ENCODE peak calls at places on chromosomes 12 and 14, in five cellular contexts. V is cardiac muscle cell, D is heart left ventricle, Q is ovary, T is astrocyte. U is an unnamed sample.

GRCh38 chr12:81585787-81586186 is 173.4 kb downstream of the PPFIA2 start:
- DNase-seq in V (no peak), D (no peak), Q (no peak), T (no peak), U (no peak)

GRCh38 chr12:101078144-101078543 is 131.9 kb downstream of the SLC5A8 start:
- DNase-seq in V (no peak), D (no peak), Q (no peak), T (no peak), U (no peak)

GRCh38 chr14:51453869-51454268 is 197.8 kb upstream of the FRMD6 start:
- DNase-seq in V (no peak), D (no peak), Q (no peak), T (no peak), U (no peak)

GRCh38 chr12:78402366-78403134 is 462.0 kb upstream of the SYT1 start:
- DNase-seq in V (no peak), D (no peak), Q (no peak), T (peak; percentile 12), U (no peak)

GRCh38 chr14:32559048-32559447 is 229.9 kb downstream of the AKAP6 start:
- DNase-seq in V (no peak), D (no peak), Q (no peak), T (peak; percentile 50), U (no peak)

GRCh38 chr14:88040141-88040540 is 35.2 kb downstream of the GPR65 start:
- DNase-seq in V (no peak), D (no peak), Q (no peak), T (no peak), U (no peak)

GRCh38 chr14:79596531-79596930 is 614.8 kb downstream of the DIO2 start:
- DNase-seq in V (no peak), D (no peak), Q (no peak), T (peak; percentile 94), U (no peak)

GRCh38 chr12:2673966-2674810 is 120.6 kb upstream of the FKBP4 start:
- DNase-seq in V (no peak), D (no peak), Q (no peak), T (no peak), U (no peak)

GRCh38 chr14:63426838-63427237 is 108.1 kb upstream of the GPHB5 start:
- DNase-seq in V (no peak), D (no peak), Q (no peak), T (peak; percentile 31), U (no peak)

GRCh38 chr12:14390885-14391530 is 25.5 kb downstream of the ATF7IP start:
- DNase-seq in V (no peak), D (no peak), Q (no peak), T (no peak), U (no peak)

GRCh38 chr12:120225852-120226640 is 25.1 kb upstream of the RPLP0 start:
- DNase-seq in V (no peak), D (no peak), Q (no peak), T (no peak), U (no peak)
- TF ChIP-seq CTCF in V (no peak), D (peak; percentile 14), Q (no peak), T (no peak), U (no peak)

GRCh38 chr14:56160058-56160457 is 41.8 kb downstream of the PELI2 start:
- DNase-seq in V (no peak), D (no peak), Q (no peak), T (no peak), U (no peak)
- H3K27ac ChIP-seq in V (no peak overlapping the region), D (no peak overlapping the region), Q (no peak overlapping the region), T (no peak overlapping the region), U (no peak overlapping the region)

GRCh38 chr12:54262403-54262925 is 17.5 kb downstream of the CBX5 start:
- DNase-seq in V (peak; percentile 11), D (no peak), Q (no peak), T (peak; percentile 66), U (no peak)

GRCh38 chr12:54259194-54260011 is 20.5 kb downstream of the CBX5 start:
- DNase-seq in V (peak; percentile 94), D (peak; percentile 85), Q (peak; percentile 79), T (peak; percentile 78), U (no peak)

GRCh38 chr12:54261817-54262402 is 18.0 kb downstream of the CBX5 start:
- DNase-seq in V (no peak), D (no peak), Q (no peak), T (no peak), U (no peak)

GRCh38 chr12:54257332-54257731 is 22.6 kb downstream of the CBX5 start:
- DNase-seq in V (no peak), D (no peak), Q (no peak), T (no peak), U (no peak)

DNA sequence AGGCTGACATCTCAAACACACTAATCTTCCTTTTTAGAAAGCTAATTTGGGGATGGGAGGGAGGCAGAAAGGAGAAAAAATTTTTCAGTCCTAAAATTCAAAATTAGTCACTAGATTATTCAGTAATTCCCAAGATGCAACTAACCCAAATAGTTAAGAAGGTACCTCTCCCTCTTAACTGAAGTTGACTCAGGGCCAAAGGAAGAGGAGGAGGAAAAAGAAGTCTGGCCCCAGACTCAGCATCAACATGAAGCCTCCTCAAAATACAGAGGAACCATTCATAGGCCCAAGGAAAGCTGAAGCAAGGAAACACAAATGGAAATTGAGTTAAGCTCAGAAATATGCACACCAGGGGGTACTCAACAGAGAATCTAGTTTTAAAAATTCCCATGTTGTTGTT is 21.6 kb downstream of the CBX5 start:
- DNase-seq in V (no peak), D (no peak), Q (no peak), T (peak; percentile 64), U (no peak)
- H3K36me3 ChIP-seq in V (peaks cover 16% of the 10 kb centered on the region), D (peaks cover 42% of the 10 kb centered on the region), Q (no peaks in the 10 kb centered on the region), T (peaks cover 17% of the 10 kb centered on the region), U (peaks cover 42% of the 10 kb centered on the region)

GRCh38 chr12:17809206-17809605 is 280.8 kb downstream of the RERGL start:
- DNase-seq in V (no peak), D (no peak), Q (no peak), T (no peak), U (no peak)
- TF ChIP-seq CTCF in V (no peak), D (no peak), Q (no peak), T (no peak), U (no peak)

GRCh38 chr12:88947486-88948043 is 367.3 kb upstream of the KITLG start:
- DNase-seq in V (no peak), D (no peak), Q (no peak), T (no peak), U (no peak)
- H3K27ac ChIP-seq in V (no peak overlapping the region), D (peak overlapping the region; percentile 56), Q (no peak overlapping the region), T (no peak overlapping the region), U (no peak overlapping the region)

DNA sequence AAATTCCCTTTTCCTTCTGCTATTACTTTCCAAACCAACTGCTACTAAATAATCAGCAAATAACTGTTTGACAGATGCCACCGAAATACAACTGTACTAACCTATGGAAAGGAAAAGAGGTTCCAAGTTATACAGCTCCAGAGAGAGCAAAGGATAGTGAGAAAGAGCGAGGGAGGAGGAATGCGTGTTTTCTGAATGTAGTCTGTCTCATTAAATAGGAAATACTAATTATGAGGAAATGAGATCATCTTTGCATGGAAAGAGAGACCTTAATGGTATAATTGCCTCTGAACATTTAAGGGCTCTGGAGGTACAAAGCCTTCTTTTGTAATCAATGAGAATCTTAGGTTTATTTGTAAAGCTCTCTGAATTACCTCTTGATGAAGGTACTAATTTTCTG is 195.2 kb downstream of the APAF1 start:
- DNase-seq in V (no peak), D (no peak), Q (no peak), T (no peak), U (no peak)
- H3K36me3 ChIP-seq in V (no peaks in the 10 kb centered on the region), D (no peaks in the 10 kb centered on the region), Q (no peaks in the 10 kb centered on the region), T (no peaks in the 10 kb centered on the region), U (no peaks in the 10 kb centered on the region)